ENCODE peak calls at places on chromosomes 16 and 17, in six cellular contexts. One of them, this sample, is unnamed.

GRCh38 chr16:50960517-50961202 is 190.4 kb downstream of the SALL1 start:
- DNase-seq in SK-N-SH: no peak
- DNase-seq in HCT116: no peak
- DNase-seq in K562: no peak
- DNase-seq in HepG2: no peak
- DNase-seq in H1: no peak
- DNase-seq in this sample: no peak

GRCh38 chr16:50259334-50260205 is 6.8 kb upstream of the ADCY7 start:
- DNase-seq in SK-N-SH: peak
- DNase-seq in HCT116: no peak
- DNase-seq in K562: no peak
- DNase-seq in HepG2: no peak
- DNase-seq in H1: no peak
- DNase-seq in this sample: no peak

GRCh38 chr17:37791434-37791833 is 46.6 kb upstream of the HNF1B start:
- DNase-seq in SK-N-SH: peak
- DNase-seq in HCT116: no peak
- DNase-seq in K562: peak
- DNase-seq in HepG2: peak
- DNase-seq in H1: no peak
- DNase-seq in this sample: no peak

GRCh38 chr17:34981538-34982241 is 1.4 kb downstream of the LIG3 start:
- DNase-seq in SK-N-SH: peak
- DNase-seq in HCT116: no peak
- DNase-seq in K562: peak
- DNase-seq in HepG2: no peak
- DNase-seq in H1: no peak
- DNase-seq in this sample: no peak

GRCh38 chr17:79364695-79365094 is 246.2 kb downstream of the RBFOX3 start:
- DNase-seq in SK-N-SH: no peak
- DNase-seq in HCT116: no peak
- DNase-seq in K562: no peak
- DNase-seq in HepG2: no peak
- DNase-seq in H1: no peak
- DNase-seq in this sample: no peak

GRCh38 chr17:9587969-9588656 is 11.7 kb downstream of the CFAP52 start:
- DNase-seq in SK-N-SH: no peak
- DNase-seq in HCT116: no peak
- DNase-seq in K562: no peak
- DNase-seq in HepG2: peak
- DNase-seq in H1: no peak
- DNase-seq in this sample: no peak

GRCh38 chr17:27519550-27519949 is 63.3 kb downstream of the KSR1 start:
- DNase-seq in SK-N-SH: no peak
- DNase-seq in HCT116: no peak
- DNase-seq in K562: no peak
- DNase-seq in HepG2: no peak
- DNase-seq in H1: no peak
- DNase-seq in this sample: no peak

GRCh38 chr16:35306915-35307314 is 1847.5 kb downstream of the TP53TG3F start:
- DNase-seq in SK-N-SH: no peak
- DNase-seq in HCT116: no peak
- DNase-seq in K562: no peak
- DNase-seq in HepG2: no peak
- DNase-seq in H1: no peak
- DNase-seq in this sample: no peak

GRCh38 chr17:59342681-59343127 is 11.2 kb downstream of the YPEL2 start:
- DNase-seq in SK-N-SH: no peak
- DNase-seq in HCT116: no peak
- DNase-seq in K562: no peak
- DNase-seq in HepG2: no peak
- DNase-seq in H1: no peak
- DNase-seq in this sample: no peak

GRCh38 chr17:79690988-79691836 is 39.5 kb upstream of the ENPP7 start:
- DNase-seq in SK-N-SH: no peak
- DNase-seq in HCT116: no peak
- DNase-seq in K562: no peak
- DNase-seq in HepG2: no peak
- DNase-seq in H1: no peak
- DNase-seq in this sample: no peak

GRCh38 chr17:17466511-17466910 is 10.3 kb upstream of the MED9 start:
- DNase-seq in SK-N-SH: no peak
- DNase-seq in HCT116: no peak
- DNase-seq in K562: no peak
- DNase-seq in HepG2: no peak
- DNase-seq in H1: no peak
- DNase-seq in this sample: no peak

GRCh38 chr17:45734598-45734997 is 49.5 kb upstream of the CRHR1 start:
- DNase-seq in SK-N-SH: no peak
- DNase-seq in HCT116: no peak
- DNase-seq in K562: no peak
- DNase-seq in HepG2: no peak
- DNase-seq in H1: no peak
- DNase-seq in this sample: no peak

GRCh38 chr17:75504347-75505151 is 10.8 kb downstream of the CASKIN2 start:
- DNase-seq in SK-N-SH: peak
- DNase-seq in HCT116: no peak
- DNase-seq in K562: peak
- DNase-seq in HepG2: peak
- DNase-seq in H1: no peak
- DNase-seq in this sample: peak

GRCh38 chr16:11800385-11800718 is 3.3 kb upstream of the ZC3H7A start:
- DNase-seq in SK-N-SH: no peak
- DNase-seq in HCT116: no peak
- DNase-seq in K562: no peak
- DNase-seq in HepG2: no peak
- DNase-seq in H1: no peak
- DNase-seq in this sample: no peak

GRCh38 chr17:55246583-55246982 is 18.2 kb upstream of the HLF start:
- DNase-seq in SK-N-SH: no peak
- DNase-seq in HCT116: no peak
- DNase-seq in K562: no peak
- DNase-seq in HepG2: no peak
- DNase-seq in H1: no peak
- DNase-seq in this sample: no peak

GRCh38 chr17:74825952-74826713 is 33.6 kb downstream of the GRIN2C start:
- DNase-seq in SK-N-SH: no peak
- DNase-seq in HCT116: no peak
- DNase-seq in K562: no peak
- DNase-seq in HepG2: no peak
- DNase-seq in H1: no peak
- DNase-seq in this sample: no peak

GRCh38 chr16:81429045-81429521 is 15.5 kb upstream of the CMIP start:
- DNase-seq in SK-N-SH: peak
- DNase-seq in HCT116: peak
- DNase-seq in K562: peak
- DNase-seq in HepG2: peak
- DNase-seq in H1: no peak
- DNase-seq in this sample: no peak

GRCh38 chr16:81431554-81432353 is 12.9 kb upstream of the CMIP start:
- DNase-seq in SK-N-SH: no peak
- DNase-seq in HCT116: no peak
- DNase-seq in K562: no peak
- DNase-seq in HepG2: peak
- DNase-seq in H1: no peak
- DNase-seq in this sample: no peak

GRCh38 chr16:81421536-81421935 is 23.1 kb upstream of the CMIP start:
- DNase-seq in SK-N-SH: no peak
- DNase-seq in HCT116: no peak
- DNase-seq in K562: no peak
- DNase-seq in HepG2: no peak
- DNase-seq in H1: no peak
- DNase-seq in this sample: no peak

GRCh38 chr16:81424761-81425160 is 19.8 kb upstream of the CMIP start:
- DNase-seq in SK-N-SH: no peak
- DNase-seq in HCT116: no peak
- DNase-seq in K562: no peak
- DNase-seq in HepG2: no peak
- DNase-seq in H1: no peak
- DNase-seq in this sample: no peak

GRCh38 chr16:81427245-81427644 is 17.4 kb upstream of the CMIP start:
- DNase-seq in SK-N-SH: no peak
- DNase-seq in HCT116: no peak
- DNase-seq in K562: no peak
- DNase-seq in HepG2: no peak
- DNase-seq in H1: no peak
- DNase-seq in this sample: no peak
- TF ChIP-seq YY1 in SK-N-SH: no peak
- TF ChIP-seq YY1 in HCT116: no peak
- TF ChIP-seq YY1 in K562: no peak
- TF ChIP-seq YY1 in HepG2: no peak
- TF ChIP-seq YY1 in H1: no peak
- TF ChIP-seq YY1 in this sample: no peak

DNA sequence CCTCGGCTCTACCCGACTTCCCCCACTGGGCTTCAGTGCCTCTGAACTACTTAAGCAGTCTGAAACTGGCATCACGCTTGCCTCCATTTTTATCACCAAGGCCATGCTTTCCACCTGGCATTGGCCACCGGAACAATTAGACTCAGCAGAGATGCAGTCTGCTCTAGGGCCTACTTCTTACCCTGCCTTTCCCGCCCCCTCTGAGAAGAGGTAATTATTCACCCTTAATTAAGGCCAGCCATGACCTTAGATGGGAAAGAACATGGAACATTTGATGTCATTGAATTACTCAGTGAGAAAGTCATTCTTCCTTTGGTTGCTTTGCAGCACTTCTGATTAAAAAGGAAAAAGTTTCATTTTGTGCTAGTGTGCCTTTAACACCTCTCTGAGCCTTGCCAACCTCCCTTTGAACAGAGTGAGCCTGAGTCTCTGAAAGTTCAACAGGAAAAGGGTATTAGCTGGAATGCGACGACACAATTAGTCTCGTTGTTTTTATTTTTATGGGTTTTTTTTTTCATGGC is 60.9 kb upstream of the TNRC6A start:
- DNase-seq in SK-N-SH: no peak
- DNase-seq in HCT116: no peak
- DNase-seq in K562: no peak
- DNase-seq in HepG2: no peak
- DNase-seq in H1: no peak
- DNase-seq in this sample: no peak
- TF ChIP-seq YY1 in SK-N-SH: no peak
- TF ChIP-seq YY1 in HCT116: no peak
- TF ChIP-seq YY1 in K562: no peak
- TF ChIP-seq YY1 in HepG2: no peak
- TF ChIP-seq YY1 in H1: no peak
- TF ChIP-seq YY1 in this sample: no peak

DNA sequence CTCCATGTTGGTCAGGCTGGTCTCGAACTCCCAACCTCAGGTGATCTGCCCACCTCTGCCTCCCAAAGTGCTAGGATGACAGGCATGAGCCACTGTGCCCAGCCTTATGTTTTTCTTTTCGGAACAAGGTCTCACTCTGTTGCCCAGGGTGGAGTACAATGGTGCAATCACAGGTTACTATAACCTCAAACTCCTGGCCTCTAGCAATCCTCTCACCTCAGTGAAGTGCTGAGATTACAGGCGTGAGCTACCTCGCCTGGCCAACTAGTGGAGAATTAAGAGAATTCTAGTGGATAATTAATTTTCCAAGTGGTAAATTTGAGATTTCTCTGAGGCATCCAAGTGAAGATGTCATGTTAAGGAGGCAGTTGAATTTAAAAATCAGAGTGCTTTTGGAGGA is 2.9 kb upstream of the FBXO47 start:
- DNase-seq in SK-N-SH: no peak
- DNase-seq in HCT116: no peak
- DNase-seq in K562: no peak
- DNase-seq in HepG2: no peak
- DNase-seq in H1: no peak
- DNase-seq in this sample: no peak
- TF ChIP-seq YY1 in SK-N-SH: no peak
- TF ChIP-seq YY1 in HCT116: no peak
- TF ChIP-seq YY1 in K562: no peak
- TF ChIP-seq YY1 in HepG2: no peak
- TF ChIP-seq YY1 in H1: no peak
- TF ChIP-seq YY1 in this sample: no peak

GRCh38 chr17:29577009-29577777 is 8.7 kb downstream of the TP53I13 start:
- DNase-seq in SK-N-SH: no peak
- DNase-seq in HCT116: no peak
- DNase-seq in K562: no peak
- DNase-seq in HepG2: no peak
- DNase-seq in H1: no peak
- DNase-seq in this sample: no peak

GRCh38 chr17:29576214-29577008 is 7.9 kb downstream of the TP53I13 start:
- DNase-seq in SK-N-SH: no peak
- DNase-seq in HCT116: no peak
- DNase-seq in K562: no peak
- DNase-seq in HepG2: no peak
- DNase-seq in H1: no peak
- DNase-seq in this sample: no peak

GRCh38 chr17:29574732-29575510 is 6.4 kb downstream of the TP53I13 start:
- DNase-seq in SK-N-SH: no peak
- DNase-seq in HCT116: no peak
- DNase-seq in K562: no peak
- DNase-seq in HepG2: peak
- DNase-seq in H1: no peak
- DNase-seq in this sample: no peak

GRCh38 chr17:29573871-29574731 is 5.6 kb downstream of the TP53I13 start:
- DNase-seq in SK-N-SH: no peak
- DNase-seq in HCT116: no peak
- DNase-seq in K562: no peak
- DNase-seq in HepG2: no peak
- DNase-seq in H1: no peak
- DNase-seq in this sample: no peak

GRCh38 chr17:29575511-29576213 is 7.2 kb downstream of the TP53I13 start:
- DNase-seq in SK-N-SH: no peak
- DNase-seq in HCT116: no peak
- DNase-seq in K562: no peak
- DNase-seq in HepG2: no peak
- DNase-seq in H1: no peak
- DNase-seq in this sample: no peak
- TF ChIP-seq YY1 in SK-N-SH: no peak
- TF ChIP-seq YY1 in HCT116: no peak
- TF ChIP-seq YY1 in K562: no peak
- TF ChIP-seq YY1 in HepG2: no peak
- TF ChIP-seq YY1 in H1: no peak
- TF ChIP-seq YY1 in this sample: no peak